ENCODE peak calls at places on chromosomes 12 and 14, in seven cellular contexts. O is HepG2, R is SK-N-SH, T is HCT116, X is K562, W is GM12878, G is H1. I is an unnamed sample.
A peak's percentile ranks its signal among the peaks of the same experiment; 100 is the strongest.

GRCh38 chr14:43687866-43688265 is 819.2 kb downstream of the FSCB start:
- DNase-seq in W (no peak), X (no peak), G (no peak), R (no peak), T (no peak), O (no peak), I (no peak)

GRCh38 chr12:108779998-108780688 is 48.8 kb upstream of the CORO1C start:
- DNase-seq in O (no peak), W (no peak), R (no peak), T (no peak), X (no peak), G (no peak), I (no peak)

GRCh38 chr12:89507015-89507824 is 17.4 kb downstream of the GALNT4 start:
- DNase-seq in T (no peak), W (no peak), G (no peak), X (no peak), O (peak; percentile 43), R (no peak), I (peak; percentile 35)

GRCh38 chr12:69553626-69554248 is 31.5 kb upstream of the CCT2 start:
- DNase-seq in W (no peak), R (peak; percentile 39), G (no peak), T (no peak), X (peak; percentile 16), O (peak; percentile 11), I (peak; percentile 79)

GRCh38 chr14:72645706-72646105 is 248.2 kb downstream of the DPF3 start:
- DNase-seq in X (no peak), R (no peak), W (no peak), G (no peak), O (no peak), T (no peak), I (no peak)

GRCh38 chr12:89960011-89960507 is 251.4 kb upstream of the ATP2B1 start:
- DNase-seq in R (no peak), O (no peak), W (peak; percentile 68), T (no peak), X (no peak), G (no peak), I (no peak)

GRCh38 chr12:30806989-30807694 is 52.4 kb upstream of the CAPRIN2 start:
- DNase-seq in R (peak; percentile 61), X (peak; percentile 30), O (peak; percentile 54), W (peak; percentile 21), T (peak; percentile 51), G (peak; percentile 55), I (peak; percentile 46)

GRCh38 chr12:18850752-18851151 is 112.8 kb downstream of the CAPZA3 start:
- DNase-seq in O (no peak), T (no peak), R (no peak), G (no peak), W (no peak), X (no peak), I (no peak)

GRCh38 chr14:29037428-29037827 is 270.8 kb downstream of the FOXG1 start:
- DNase-seq in T (no peak), G (no peak), R (no peak), O (no peak), X (no peak), W (no peak), I (no peak)

GRCh38 chr12:46351138-46351537 is 21.4 kb downstream of the SLC38A2 start:
- DNase-seq in G (no peak), O (no peak), T (no peak), W (no peak), R (no peak), X (no peak), I (no peak)

DNA sequence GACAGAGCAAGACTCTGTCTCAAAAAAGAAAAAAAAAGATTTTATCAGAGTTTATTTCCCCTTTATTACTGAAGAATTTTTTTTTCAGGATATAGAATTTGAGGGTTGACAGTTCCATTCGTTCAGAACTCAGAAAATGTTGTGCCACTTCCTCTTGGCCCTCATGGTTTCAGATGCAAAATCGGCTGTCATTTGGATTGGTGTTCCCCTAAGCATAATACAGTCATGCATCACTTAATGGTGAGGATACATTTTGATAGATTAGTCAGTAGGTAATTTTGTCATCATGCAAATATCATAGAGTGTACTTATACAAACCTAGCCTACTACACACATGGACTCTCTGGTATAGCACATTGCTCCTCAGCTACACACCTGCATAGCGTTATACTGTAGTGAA is 263.9 kb upstream of the RTL1 start:
- DNase-seq in G (no peak), O (no peak), T (peak; percentile 18), R (no peak), X (no peak), W (no peak), I (no peak)
- TF ChIP-seq JUND in G (no peak), O (no peak), T (no peak), R (no peak), X (no peak), W (no peak), I (no peak)

DNA sequence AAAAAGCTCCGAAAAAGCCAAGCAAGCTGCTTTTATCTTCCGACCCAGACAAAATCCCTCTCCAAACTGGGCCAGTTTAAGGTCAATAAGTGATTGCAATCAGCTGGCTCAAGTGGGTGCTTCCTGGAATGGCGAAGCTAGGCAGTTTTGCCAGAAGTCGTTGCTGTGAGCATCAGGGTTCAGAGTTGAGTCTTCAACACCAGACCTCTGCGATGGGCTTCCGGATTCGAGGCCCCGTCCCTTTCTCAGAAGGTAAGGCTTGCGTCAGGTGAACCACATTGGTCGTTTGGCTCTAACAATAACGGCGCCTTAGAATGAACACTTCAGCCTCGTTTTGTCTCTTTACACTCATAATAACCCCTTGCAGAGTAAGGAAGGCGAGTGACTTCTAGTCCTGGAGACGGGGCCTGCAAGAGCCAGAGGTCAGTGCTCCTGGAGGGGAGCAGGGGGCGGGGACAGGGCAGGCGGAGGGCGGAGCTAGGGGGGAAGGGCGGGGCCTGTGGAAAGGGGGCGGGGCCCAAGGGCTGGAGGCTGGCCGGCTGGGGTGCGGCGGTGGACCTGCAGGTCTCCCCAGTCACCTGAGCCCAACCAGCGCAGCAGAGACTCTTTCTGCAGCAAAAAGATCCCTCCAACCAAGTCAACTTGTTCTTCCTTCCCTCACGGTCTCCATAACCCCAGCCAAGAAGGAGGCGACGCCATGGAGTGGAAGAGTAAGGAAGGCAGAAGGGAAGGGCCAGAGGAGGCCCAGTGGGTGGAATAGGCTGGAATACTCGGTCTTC is 34.0 kb upstream of the NFYB start:
- DNase-seq in X (peak; percentile 96), O (no peak), W (no peak), R (peak; percentile 59), G (peak; percentile 72), T (no peak), I (peak; percentile 49)
- TF ChIP-seq JUND in X (peak; percentile 9), O (no peak), W (no peak), R (no peak), G (no peak), T (no peak), I (peak; percentile 40)

GRCh38 chr14:58662028-58662427 is 24.3 kb downstream of the DACT1 start:
- DNase-seq in G (no peak), X (no peak), W (no peak), R (no peak), O (no peak), T (no peak), I (no peak)

GRCh38 chr14:58659846-58660245 is 22.1 kb downstream of the DACT1 start:
- DNase-seq in X (no peak), O (no peak), G (no peak), R (no peak), W (no peak), T (no peak), I (no peak)

GRCh38 chr14:58662759-58663158 is 25.0 kb downstream of the DACT1 start:
- DNase-seq in T (no peak), X (no peak), O (no peak), W (no peak), G (no peak), R (no peak), I (no peak)

GRCh38 chr14:58660407-58660806 is 22.6 kb downstream of the DACT1 start:
- DNase-seq in W (no peak), R (no peak), O (no peak), G (no peak), X (no peak), T (no peak), I (no peak)

GRCh38 chr14:58656671-58657411 is 19.1 kb downstream of the DACT1 start:
- DNase-seq in W (no peak), R (no peak), O (no peak), T (no peak), X (no peak), G (no peak), I (no peak)
- TF ChIP-seq JUND in W (no peak), R (no peak), O (no peak), T (no peak), X (no peak), G (no peak), I (no peak)

GRCh38 chr12:34402228-34402898 is 380.1 kb downstream of the ALG10 start:
- DNase-seq in X (peak; percentile 3), O (no peak), R (no peak), T (no peak), W (no peak), G (peak; percentile 13), I (no peak)

GRCh38 chr12:34400423-34400881 is 378.2 kb downstream of the ALG10 start:
- DNase-seq in G (peak; percentile 6), X (peak; percentile 1), W (no peak), T (no peak), O (no peak), R (peak; percentile 1), I (no peak)

GRCh38 chr12:34400986-34401658 is 378.8 kb downstream of the ALG10 start:
- DNase-seq in T (no peak), G (peak; percentile 6), W (no peak), X (peak; percentile 1), R (peak; percentile 0), O (no peak), I (no peak)

GRCh38 chr12:34402899-34403705 is 380.8 kb downstream of the ALG10 start:
- DNase-seq in T (no peak), G (peak; percentile 1), W (no peak), O (no peak), R (peak; percentile 0), X (peak; percentile 1), I (no peak)

DNA sequence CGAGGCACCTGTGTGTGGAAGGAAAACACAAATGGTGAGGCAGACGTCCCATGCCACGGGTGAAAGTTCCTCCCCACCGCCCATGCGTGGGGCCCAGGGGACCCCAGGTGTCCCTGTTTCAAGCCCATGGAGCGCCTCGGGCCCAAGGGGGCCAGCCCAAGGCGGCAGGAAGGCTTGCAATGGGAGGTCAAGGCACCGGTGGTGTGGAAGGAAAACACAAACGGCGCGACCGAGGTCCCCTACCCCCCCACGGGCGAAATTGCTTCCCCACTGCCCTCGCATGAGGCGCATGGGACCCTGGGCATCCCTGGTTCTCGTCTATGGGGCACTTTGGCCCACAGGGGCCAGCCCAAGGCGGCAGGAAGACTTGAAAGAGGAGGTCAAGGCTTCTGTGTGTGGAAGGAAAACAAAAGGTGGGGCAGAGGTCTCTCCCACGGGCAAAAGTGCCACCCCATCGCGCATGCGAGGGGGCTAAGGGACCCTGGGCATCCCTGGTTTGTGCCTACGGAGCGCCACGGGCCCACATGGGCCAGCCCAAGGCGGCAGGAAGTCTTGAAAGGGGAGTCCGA is 379.4 kb downstream of the ALG10 start:
- DNase-seq in T (no peak), R (peak; percentile 0), X (peak; percentile 1), W (no peak), O (no peak), G (peak; percentile 8), I (no peak)
- TF ChIP-seq JUND in T (no peak), R (no peak), X (no peak), W (no peak), O (no peak), G (no peak), I (no peak)

I was measured in T47D.